ENCODE peak calls at places on chromosomes 12 and 14, in eight cellular contexts. One of them, this sample, is unnamed.

GRCh38 chr12:14275886-14276285 is 89.6 kb upstream of the ATF7IP start:
- DNase-seq in stimulated activated CD8-positive, alpha-beta memory T cell treated with anti-CD3 and anti-CD28 coated beads, Interleukin-15, amount 100 ng/mL, for 24 hours: no peak
- DNase-seq in T-helper 17 cell: no peak
- DNase-seq in effector memory CD8-positive, alpha-beta T cell: no peak
- DNase-seq in EL: no peak
- DNase-seq in nephron progenitor cell: no peak
- DNase-seq in naive thymus-derived CD4-positive, alpha-beta T cell: no peak
- DNase-seq in B cell: no peak
- DNase-seq in this sample: no peak

GRCh38 chr14:102592969-102593840 is 756 bp downstream of the RCOR1 start:
- DNase-seq in stimulated activated CD8-positive, alpha-beta memory T cell treated with anti-CD3 and anti-CD28 coated beads, Interleukin-15, amount 100 ng/mL, for 24 hours: peak; percentile 18
- DNase-seq in T-helper 17 cell: peak; percentile 47
- DNase-seq in effector memory CD8-positive, alpha-beta T cell: peak; percentile 58
- DNase-seq in EL: peak; percentile 51
- DNase-seq in nephron progenitor cell: peak; percentile 67
- DNase-seq in naive thymus-derived CD4-positive, alpha-beta T cell: peak; percentile 52
- DNase-seq in B cell: peak; percentile 79
- DNase-seq in this sample: peak; percentile 86

GRCh38 chr12:106030210-106031175 is 108.3 kb downstream of the NUAK1 start:
- DNase-seq in stimulated activated CD8-positive, alpha-beta memory T cell treated with anti-CD3 and anti-CD28 coated beads, Interleukin-15, amount 100 ng/mL, for 24 hours: no peak
- DNase-seq in T-helper 17 cell: no peak
- DNase-seq in effector memory CD8-positive, alpha-beta T cell: no peak
- DNase-seq in EL: peak; percentile 96
- DNase-seq in nephron progenitor cell: no peak
- DNase-seq in naive thymus-derived CD4-positive, alpha-beta T cell: no peak
- DNase-seq in B cell: no peak
- DNase-seq in this sample: no peak

GRCh38 chr12:128079-128478 is 61.5 kb downstream of the IQSEC3 start:
- DNase-seq in stimulated activated CD8-positive, alpha-beta memory T cell treated with anti-CD3 and anti-CD28 coated beads, Interleukin-15, amount 100 ng/mL, for 24 hours: no peak
- DNase-seq in T-helper 17 cell: no peak
- DNase-seq in effector memory CD8-positive, alpha-beta T cell: no peak
- DNase-seq in EL: no peak
- DNase-seq in nephron progenitor cell: no peak
- DNase-seq in naive thymus-derived CD4-positive, alpha-beta T cell: no peak
- DNase-seq in B cell: no peak
- DNase-seq in this sample: no peak

GRCh38 chr12:124386059-124386458 is 91.2 kb downstream of the RFLNA start:
- DNase-seq in stimulated activated CD8-positive, alpha-beta memory T cell treated with anti-CD3 and anti-CD28 coated beads, Interleukin-15, amount 100 ng/mL, for 24 hours: no peak
- DNase-seq in T-helper 17 cell: no peak
- DNase-seq in effector memory CD8-positive, alpha-beta T cell: no peak
- DNase-seq in EL: peak; percentile 64
- DNase-seq in nephron progenitor cell: peak; percentile 47
- DNase-seq in naive thymus-derived CD4-positive, alpha-beta T cell: no peak
- DNase-seq in B cell: no peak
- DNase-seq in this sample: no peak

GRCh38 chr14:53608369-53608768 is 348.3 kb downstream of the BMP4 start:
- DNase-seq in stimulated activated CD8-positive, alpha-beta memory T cell treated with anti-CD3 and anti-CD28 coated beads, Interleukin-15, amount 100 ng/mL, for 24 hours: no peak
- DNase-seq in T-helper 17 cell: no peak
- DNase-seq in effector memory CD8-positive, alpha-beta T cell: no peak
- DNase-seq in EL: peak; percentile 29
- DNase-seq in nephron progenitor cell: no peak
- DNase-seq in naive thymus-derived CD4-positive, alpha-beta T cell: no peak
- DNase-seq in B cell: no peak
- DNase-seq in this sample: no peak

GRCh38 chr12:12909995-12910391 is 18.6 kb downstream of the GPRC5A start:
- DNase-seq in stimulated activated CD8-positive, alpha-beta memory T cell treated with anti-CD3 and anti-CD28 coated beads, Interleukin-15, amount 100 ng/mL, for 24 hours: no peak
- DNase-seq in T-helper 17 cell: no peak
- DNase-seq in effector memory CD8-positive, alpha-beta T cell: no peak
- DNase-seq in EL: no peak
- DNase-seq in nephron progenitor cell: no peak
- DNase-seq in naive thymus-derived CD4-positive, alpha-beta T cell: no peak
- DNase-seq in B cell: no peak
- DNase-seq in this sample: no peak

GRCh38 chr14:104388631-104389325 is 190.8 kb upstream of the C14orf180 start:
- DNase-seq in stimulated activated CD8-positive, alpha-beta memory T cell treated with anti-CD3 and anti-CD28 coated beads, Interleukin-15, amount 100 ng/mL, for 24 hours: no peak
- DNase-seq in T-helper 17 cell: no peak
- DNase-seq in effector memory CD8-positive, alpha-beta T cell: no peak
- DNase-seq in EL: no peak
- DNase-seq in nephron progenitor cell: no peak
- DNase-seq in naive thymus-derived CD4-positive, alpha-beta T cell: no peak
- DNase-seq in B cell: no peak
- DNase-seq in this sample: peak; percentile 81

GRCh38 chr12:117023998-117024960 is 74.9 kb downstream of the TESC start:
- DNase-seq in stimulated activated CD8-positive, alpha-beta memory T cell treated with anti-CD3 and anti-CD28 coated beads, Interleukin-15, amount 100 ng/mL, for 24 hours: no peak
- DNase-seq in T-helper 17 cell: no peak
- DNase-seq in effector memory CD8-positive, alpha-beta T cell: no peak
- DNase-seq in EL: no peak
- DNase-seq in nephron progenitor cell: no peak
- DNase-seq in naive thymus-derived CD4-positive, alpha-beta T cell: no peak
- DNase-seq in B cell: no peak
- DNase-seq in this sample: no peak

GRCh38 chr14:63928744-63929174 is 76.0 kb downstream of the SYNE2 start:
- DNase-seq in stimulated activated CD8-positive, alpha-beta memory T cell treated with anti-CD3 and anti-CD28 coated beads, Interleukin-15, amount 100 ng/mL, for 24 hours: no peak
- DNase-seq in T-helper 17 cell: no peak
- DNase-seq in effector memory CD8-positive, alpha-beta T cell: no peak
- DNase-seq in EL: no peak
- DNase-seq in nephron progenitor cell: no peak
- DNase-seq in naive thymus-derived CD4-positive, alpha-beta T cell: no peak
- DNase-seq in B cell: no peak
- DNase-seq in this sample: no peak

This sample was measured in osteocyte.